ENCODE peak calls at places on chromosomes 13 and 19, in ten cellular contexts. One of them, this sample, is unnamed.

GRCh38 chr13:43805681-43806128 is 18.9 kb upstream of the ENOX1 start:
- DNase-seq in activated T-cell treated with anti-CD3 and anti-CD28 coated beads, Interleukin-2, amount 50 U/mL, for 72 hours: no peak
- DNase-seq in mucosa of gallbladder: no peak
- DNase-seq in anterior cingulate cortex: no peak
- DNase-seq in HS-5: no peak
- DNase-seq in stimulated activated CD4-positive, alpha-beta T cell treated with anti-CD3 and anti-CD28 coated beads, TNF-alpha, amount 100 ng/mL, for 1 hour: no peak
- DNase-seq in activated CD4-positive, alpha-beta T cell treated with anti-CD3 and anti-CD28 coated beads for 24 hours: no peak
- DNase-seq in mammary epithelial cell: peak
- DNase-seq in mesendoderm: peak
- DNase-seq in T-helper 17 cell: no peak
- DNase-seq in this sample: peak

GRCh38 chr13:46992383-46992952 is 95.6 kb upstream of the HTR2A start:
- DNase-seq in activated T-cell treated with anti-CD3 and anti-CD28 coated beads, Interleukin-2, amount 50 U/mL, for 72 hours: no peak
- DNase-seq in mucosa of gallbladder: no peak
- DNase-seq in anterior cingulate cortex: no peak
- DNase-seq in HS-5: no peak
- DNase-seq in stimulated activated CD4-positive, alpha-beta T cell treated with anti-CD3 and anti-CD28 coated beads, TNF-alpha, amount 100 ng/mL, for 1 hour: no peak
- DNase-seq in activated CD4-positive, alpha-beta T cell treated with anti-CD3 and anti-CD28 coated beads for 24 hours: no peak
- DNase-seq in mammary epithelial cell: peak
- DNase-seq in mesendoderm: peak
- DNase-seq in T-helper 17 cell: no peak
- DNase-seq in this sample: no peak

GRCh38 chr13:36992362-36992761 is 6.8 kb downstream of the ALG5 start:
- DNase-seq in activated T-cell treated with anti-CD3 and anti-CD28 coated beads, Interleukin-2, amount 50 U/mL, for 72 hours: no peak
- DNase-seq in mucosa of gallbladder: no peak
- DNase-seq in anterior cingulate cortex: no peak
- DNase-seq in HS-5: no peak
- DNase-seq in stimulated activated CD4-positive, alpha-beta T cell treated with anti-CD3 and anti-CD28 coated beads, TNF-alpha, amount 100 ng/mL, for 1 hour: no peak
- DNase-seq in activated CD4-positive, alpha-beta T cell treated with anti-CD3 and anti-CD28 coated beads for 24 hours: no peak
- DNase-seq in mammary epithelial cell: no peak
- DNase-seq in mesendoderm: no peak
- DNase-seq in T-helper 17 cell: no peak
- DNase-seq in this sample: no peak

GRCh38 chr19:33410915-33411401 is 37.4 kb downstream of the CEBPG start:
- DNase-seq in activated T-cell treated with anti-CD3 and anti-CD28 coated beads, Interleukin-2, amount 50 U/mL, for 72 hours: no peak
- DNase-seq in mucosa of gallbladder: no peak
- DNase-seq in anterior cingulate cortex: no peak
- DNase-seq in HS-5: no peak
- DNase-seq in stimulated activated CD4-positive, alpha-beta T cell treated with anti-CD3 and anti-CD28 coated beads, TNF-alpha, amount 100 ng/mL, for 1 hour: no peak
- DNase-seq in activated CD4-positive, alpha-beta T cell treated with anti-CD3 and anti-CD28 coated beads for 24 hours: no peak
- DNase-seq in mammary epithelial cell: no peak
- DNase-seq in mesendoderm: no peak
- DNase-seq in T-helper 17 cell: no peak
- DNase-seq in this sample: no peak

GRCh38 chr19:5131031-5131865 is 162.3 kb downstream of the KDM4B start:
- DNase-seq in activated T-cell treated with anti-CD3 and anti-CD28 coated beads, Interleukin-2, amount 50 U/mL, for 72 hours: peak
- DNase-seq in mucosa of gallbladder: no peak
- DNase-seq in anterior cingulate cortex: no peak
- DNase-seq in HS-5: no peak
- DNase-seq in stimulated activated CD4-positive, alpha-beta T cell treated with anti-CD3 and anti-CD28 coated beads, TNF-alpha, amount 100 ng/mL, for 1 hour: no peak
- DNase-seq in activated CD4-positive, alpha-beta T cell treated with anti-CD3 and anti-CD28 coated beads for 24 hours: no peak
- DNase-seq in mammary epithelial cell: no peak
- DNase-seq in mesendoderm: no peak
- DNase-seq in T-helper 17 cell: no peak
- DNase-seq in this sample: no peak

GRCh38 chr19:57241181-57241580 is 749 bp downstream of the ZNF805 start:
- DNase-seq in activated T-cell treated with anti-CD3 and anti-CD28 coated beads, Interleukin-2, amount 50 U/mL, for 72 hours: no peak
- DNase-seq in mucosa of gallbladder: no peak
- DNase-seq in anterior cingulate cortex: no peak
- DNase-seq in HS-5: no peak
- DNase-seq in stimulated activated CD4-positive, alpha-beta T cell treated with anti-CD3 and anti-CD28 coated beads, TNF-alpha, amount 100 ng/mL, for 1 hour: no peak
- DNase-seq in activated CD4-positive, alpha-beta T cell treated with anti-CD3 and anti-CD28 coated beads for 24 hours: no peak
- DNase-seq in mammary epithelial cell: peak
- DNase-seq in mesendoderm: peak
- DNase-seq in T-helper 17 cell: no peak
- DNase-seq in this sample: no peak

GRCh38 chr13:98570929-98571372 is 6.0 kb downstream of the STK24 start:
- DNase-seq in activated T-cell treated with anti-CD3 and anti-CD28 coated beads, Interleukin-2, amount 50 U/mL, for 72 hours: peak
- DNase-seq in mucosa of gallbladder: no peak
- DNase-seq in anterior cingulate cortex: no peak
- DNase-seq in HS-5: no peak
- DNase-seq in stimulated activated CD4-positive, alpha-beta T cell treated with anti-CD3 and anti-CD28 coated beads, TNF-alpha, amount 100 ng/mL, for 1 hour: no peak
- DNase-seq in activated CD4-positive, alpha-beta T cell treated with anti-CD3 and anti-CD28 coated beads for 24 hours: no peak
- DNase-seq in mammary epithelial cell: peak
- DNase-seq in mesendoderm: no peak
- DNase-seq in T-helper 17 cell: no peak
- DNase-seq in this sample: peak

GRCh38 chr19:45955905-45956608 is 17.6 kb downstream of the NOVA2 start:
- DNase-seq in activated T-cell treated with anti-CD3 and anti-CD28 coated beads, Interleukin-2, amount 50 U/mL, for 72 hours: no peak
- DNase-seq in mucosa of gallbladder: peak
- DNase-seq in anterior cingulate cortex: peak
- DNase-seq in HS-5: peak
- DNase-seq in stimulated activated CD4-positive, alpha-beta T cell treated with anti-CD3 and anti-CD28 coated beads, TNF-alpha, amount 100 ng/mL, for 1 hour: no peak
- DNase-seq in activated CD4-positive, alpha-beta T cell treated with anti-CD3 and anti-CD28 coated beads for 24 hours: no peak
- DNase-seq in mammary epithelial cell: peak
- DNase-seq in mesendoderm: peak
- DNase-seq in T-helper 17 cell: no peak
- DNase-seq in this sample: peak

GRCh38 chr19:29845576-29846176 is 33.9 kb downstream of the CCNE1 start:
- DNase-seq in activated T-cell treated with anti-CD3 and anti-CD28 coated beads, Interleukin-2, amount 50 U/mL, for 72 hours: peak
- DNase-seq in mucosa of gallbladder: no peak
- DNase-seq in anterior cingulate cortex: peak
- DNase-seq in HS-5: peak
- DNase-seq in stimulated activated CD4-positive, alpha-beta T cell treated with anti-CD3 and anti-CD28 coated beads, TNF-alpha, amount 100 ng/mL, for 1 hour: no peak
- DNase-seq in activated CD4-positive, alpha-beta T cell treated with anti-CD3 and anti-CD28 coated beads for 24 hours: no peak
- DNase-seq in mammary epithelial cell: peak
- DNase-seq in mesendoderm: peak
- DNase-seq in T-helper 17 cell: no peak
- DNase-seq in this sample: peak

GRCh38 chr19:35641515-35642151 is at the start of gene ETV2:
- DNase-seq in activated T-cell treated with anti-CD3 and anti-CD28 coated beads, Interleukin-2, amount 50 U/mL, for 72 hours: peak
- DNase-seq in mucosa of gallbladder: peak
- DNase-seq in anterior cingulate cortex: no peak
- DNase-seq in HS-5: no peak
- DNase-seq in stimulated activated CD4-positive, alpha-beta T cell treated with anti-CD3 and anti-CD28 coated beads, TNF-alpha, amount 100 ng/mL, for 1 hour: no peak
- DNase-seq in activated CD4-positive, alpha-beta T cell treated with anti-CD3 and anti-CD28 coated beads for 24 hours: no peak
- DNase-seq in mammary epithelial cell: no peak
- DNase-seq in mesendoderm: peak
- DNase-seq in T-helper 17 cell: no peak
- DNase-seq in this sample: peak

GRCh38 chr19:49338023-49338677 is 2.9 kb downstream of the CD37 start:
- DNase-seq in activated T-cell treated with anti-CD3 and anti-CD28 coated beads, Interleukin-2, amount 50 U/mL, for 72 hours: no peak
- DNase-seq in mucosa of gallbladder: no peak
- DNase-seq in anterior cingulate cortex: no peak
- DNase-seq in HS-5: no peak
- DNase-seq in stimulated activated CD4-positive, alpha-beta T cell treated with anti-CD3 and anti-CD28 coated beads, TNF-alpha, amount 100 ng/mL, for 1 hour: no peak
- DNase-seq in activated CD4-positive, alpha-beta T cell treated with anti-CD3 and anti-CD28 coated beads for 24 hours: no peak
- DNase-seq in mammary epithelial cell: no peak
- DNase-seq in mesendoderm: peak
- DNase-seq in T-helper 17 cell: no peak
- DNase-seq in this sample: no peak

GRCh38 chr13:104773775-104774174 is 1707.6 kb upstream of the SLC10A2 start:
- DNase-seq in activated T-cell treated with anti-CD3 and anti-CD28 coated beads, Interleukin-2, amount 50 U/mL, for 72 hours: no peak
- DNase-seq in mucosa of gallbladder: no peak
- DNase-seq in anterior cingulate cortex: no peak
- DNase-seq in HS-5: no peak
- DNase-seq in stimulated activated CD4-positive, alpha-beta T cell treated with anti-CD3 and anti-CD28 coated beads, TNF-alpha, amount 100 ng/mL, for 1 hour: no peak
- DNase-seq in activated CD4-positive, alpha-beta T cell treated with anti-CD3 and anti-CD28 coated beads for 24 hours: no peak
- DNase-seq in mammary epithelial cell: peak
- DNase-seq in mesendoderm: peak
- DNase-seq in T-helper 17 cell: no peak
- DNase-seq in this sample: no peak

This sample was measured in Daoy.